ENCODE peak calls at places on chromosomes 1 and 21, in six cellular contexts. One of them, this sample, is unnamed.

GRCh38 chr1:199515261-199515660 is 512.2 kb upstream of the NR5A2 start:
- DNase-seq in astrocyte of the spinal cord: no peak
- DNase-seq in heart left ventricle: no peak
- DNase-seq in fibroblast of lung: no peak
- DNase-seq in OCI-LY7: no peak
- DNase-seq in HFF-Myc: no peak
- DNase-seq in this sample: peak

GRCh38 chr21:44846485-44847260 is 26.8 kb downstream of the PTTG1IP start:
- DNase-seq in heart left ventricle: peak
- DNase-seq in astrocyte of the spinal cord: no peak
- DNase-seq in fibroblast of lung: no peak
- DNase-seq in HFF-Myc: no peak
- DNase-seq in OCI-LY7: no peak
- DNase-seq in this sample: peak

GRCh38 chr1:185159966-185160365 is 3.0 kb downstream of the SWT1 start:
- DNase-seq in HFF-Myc: no peak
- DNase-seq in OCI-LY7: no peak
- DNase-seq in astrocyte of the spinal cord: no peak
- DNase-seq in fibroblast of lung: no peak
- DNase-seq in heart left ventricle: no peak
- DNase-seq in this sample: peak

GRCh38 chr1:1110561-1110971 is 5.3 kb downstream of the C1orf159 start:
- DNase-seq in fibroblast of lung: no peak
- DNase-seq in astrocyte of the spinal cord: no peak
- DNase-seq in heart left ventricle: peak
- DNase-seq in HFF-Myc: no peak
- DNase-seq in OCI-LY7: no peak
- DNase-seq in this sample: no peak

GRCh38 chr1:189708674-189709073 is 769.0 kb downstream of the BRINP3 start:
- DNase-seq in fibroblast of lung: peak
- DNase-seq in heart left ventricle: no peak
- DNase-seq in HFF-Myc: no peak
- DNase-seq in OCI-LY7: no peak
- DNase-seq in astrocyte of the spinal cord: no peak
- DNase-seq in this sample: peak

GRCh38 chr1:62689524-62689923 is 1.3 kb upstream of the DOCK7 start:
- DNase-seq in fibroblast of lung: peak
- DNase-seq in HFF-Myc: peak
- DNase-seq in heart left ventricle: no peak
- DNase-seq in OCI-LY7: no peak
- DNase-seq in astrocyte of the spinal cord: peak
- DNase-seq in this sample: peak

GRCh38 chr1:27513958-27514357 is 24.0 kb upstream of the WASF2 start:
- DNase-seq in OCI-LY7: no peak
- DNase-seq in astrocyte of the spinal cord: no peak
- DNase-seq in heart left ventricle: no peak
- DNase-seq in HFF-Myc: no peak
- DNase-seq in fibroblast of lung: no peak
- DNase-seq in this sample: no peak

GRCh38 chr21:44285547-44285992 is at the start of gene AIRE:
- DNase-seq in astrocyte of the spinal cord: no peak
- DNase-seq in fibroblast of lung: no peak
- DNase-seq in OCI-LY7: no peak
- DNase-seq in heart left ventricle: peak
- DNase-seq in HFF-Myc: no peak
- DNase-seq in this sample: no peak

GRCh38 chr1:21510113-21510493 is 880 bp downstream of the ALPL start:
- DNase-seq in astrocyte of the spinal cord: no peak
- DNase-seq in heart left ventricle: no peak
- DNase-seq in OCI-LY7: no peak
- DNase-seq in fibroblast of lung: no peak
- DNase-seq in HFF-Myc: no peak
- DNase-seq in this sample: no peak

GRCh38 chr1:67748630-67749029 is 63.6 kb downstream of the GADD45A start:
- DNase-seq in OCI-LY7: no peak
- DNase-seq in astrocyte of the spinal cord: peak
- DNase-seq in HFF-Myc: peak
- DNase-seq in fibroblast of lung: peak
- DNase-seq in heart left ventricle: no peak
- DNase-seq in this sample: peak

GRCh38 chr1:211601159-211601558 is 22.2 kb upstream of the SLC30A1 start:
- DNase-seq in OCI-LY7: no peak
- DNase-seq in astrocyte of the spinal cord: no peak
- DNase-seq in fibroblast of lung: no peak
- DNase-seq in HFF-Myc: no peak
- DNase-seq in heart left ventricle: no peak
- DNase-seq in this sample: no peak

GRCh38 chr21:45923146-45923545 is 58.4 kb upstream of the COL6A1 start:
- DNase-seq in astrocyte of the spinal cord: peak
- DNase-seq in OCI-LY7: no peak
- DNase-seq in heart left ventricle: peak
- DNase-seq in HFF-Myc: peak
- DNase-seq in fibroblast of lung: peak
- DNase-seq in this sample: peak

GRCh38 chr1:38790422-38791212 is 69.0 kb downstream of the RRAGC start:
- DNase-seq in OCI-LY7: no peak
- DNase-seq in HFF-Myc: no peak
- DNase-seq in astrocyte of the spinal cord: no peak
- DNase-seq in heart left ventricle: no peak
- DNase-seq in fibroblast of lung: no peak
- DNase-seq in this sample: no peak

GRCh38 chr1:31701137-31701736 is 2.6 kb downstream of the COL16A1 start:
- DNase-seq in HFF-Myc: peak
- DNase-seq in heart left ventricle: peak
- DNase-seq in OCI-LY7: no peak
- DNase-seq in astrocyte of the spinal cord: peak
- DNase-seq in fibroblast of lung: peak
- DNase-seq in this sample: peak

GRCh38 chr1:236089046-236089773 is 24.3 kb upstream of the NID1 start:
- DNase-seq in astrocyte of the spinal cord: peak
- DNase-seq in fibroblast of lung: peak
- DNase-seq in heart left ventricle: no peak
- DNase-seq in HFF-Myc: no peak
- DNase-seq in OCI-LY7: no peak
- DNase-seq in this sample: peak

GRCh38 chr1:209860293-209860881 is 32.6 kb downstream of the UTP25 start:
- DNase-seq in fibroblast of lung: peak
- DNase-seq in OCI-LY7: peak
- DNase-seq in astrocyte of the spinal cord: peak
- DNase-seq in heart left ventricle: peak
- DNase-seq in HFF-Myc: peak
- DNase-seq in this sample: peak

DNA sequence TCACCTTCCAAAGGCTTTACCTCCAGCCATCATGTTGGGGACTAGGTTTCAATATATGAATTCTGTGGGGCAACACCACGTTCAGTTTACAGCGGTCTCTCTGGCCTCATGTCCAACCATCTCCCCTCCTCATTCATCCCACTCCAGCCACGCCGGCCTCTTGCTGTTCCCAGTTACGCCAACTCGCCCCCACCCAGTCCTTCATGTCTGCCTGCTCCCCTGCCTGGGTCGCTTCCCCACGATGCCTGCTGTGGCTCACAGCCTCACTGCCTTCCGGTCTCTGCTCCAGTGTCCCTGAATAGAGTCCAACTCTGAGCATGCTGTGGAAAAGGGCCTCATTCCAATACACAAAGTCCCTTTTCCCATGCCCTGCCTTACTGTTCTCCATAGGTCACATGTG is 193.8 kb downstream of the KIF26B start:
- DNase-seq in HFF-Myc: no peak
- DNase-seq in fibroblast of lung: no peak
- DNase-seq in astrocyte of the spinal cord: no peak
- DNase-seq in OCI-LY7: no peak
- DNase-seq in heart left ventricle: no peak
- DNase-seq in this sample: no peak
- TF ChIP-seq CTCF in HFF-Myc: no peak
- TF ChIP-seq CTCF in fibroblast of lung: no peak
- TF ChIP-seq CTCF in astrocyte of the spinal cord: no peak
- TF ChIP-seq CTCF in OCI-LY7: no peak
- TF ChIP-seq CTCF in heart left ventricle: no peak
- TF ChIP-seq CTCF in this sample: no peak

DNA sequence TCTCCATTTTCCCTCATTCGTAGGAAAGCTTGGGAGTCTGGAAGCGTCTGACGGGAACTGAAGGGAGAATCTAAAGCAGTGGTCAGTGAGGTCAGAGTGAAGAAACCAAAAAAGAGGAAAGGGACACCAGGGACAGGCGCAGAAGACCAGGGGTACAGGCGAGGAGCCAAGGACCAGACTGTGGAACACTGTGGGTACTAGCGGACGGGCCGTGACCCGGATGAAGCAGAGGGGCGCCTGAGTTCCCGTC is 164 bp upstream of the MTX1 start:
- DNase-seq in astrocyte of the spinal cord: no peak
- DNase-seq in OCI-LY7: no peak
- DNase-seq in heart left ventricle: no peak
- DNase-seq in HFF-Myc: peak
- DNase-seq in fibroblast of lung: no peak
- DNase-seq in this sample: no peak
- H3K4me3 ChIP-seq in astrocyte of the spinal cord: peak
- H3K4me3 ChIP-seq in OCI-LY7: peak
- H3K4me3 ChIP-seq in heart left ventricle: peak
- H3K4me3 ChIP-seq in HFF-Myc: peak
- H3K4me3 ChIP-seq in fibroblast of lung: peak
- H3K4me3 ChIP-seq in this sample: peak

DNA sequence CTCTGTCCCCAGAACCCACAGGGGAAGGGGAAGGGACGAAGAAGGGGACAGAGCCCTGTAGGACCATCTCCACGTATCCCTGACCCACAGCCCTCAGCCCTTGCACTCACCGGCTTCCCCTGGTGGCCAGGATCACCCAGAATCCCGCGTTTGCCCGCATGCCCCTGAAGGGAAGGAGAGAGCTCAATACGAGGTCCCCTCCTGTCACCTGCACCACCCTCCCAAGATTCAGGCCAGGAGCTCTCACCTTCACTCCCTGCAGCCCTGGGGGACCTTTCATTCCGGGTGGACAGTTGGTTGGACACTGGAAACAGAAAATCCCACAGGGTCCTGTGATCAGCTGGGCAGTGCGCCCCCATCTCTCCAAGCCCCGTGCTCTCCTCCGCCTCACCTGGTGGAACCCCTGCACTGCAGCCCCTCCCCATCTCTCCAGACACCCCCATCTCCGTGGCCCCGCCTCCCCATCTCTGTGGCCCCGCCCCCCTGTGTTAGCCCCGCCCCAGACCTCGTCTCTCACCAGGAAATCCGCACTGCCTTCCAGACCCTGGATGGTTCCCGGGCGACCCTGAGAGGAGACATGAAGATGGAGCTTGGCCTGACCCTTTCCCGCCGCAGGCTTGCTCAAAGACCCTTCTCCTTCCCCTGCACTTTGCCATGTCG is 6.0 kb downstream of the COL9A2 start:
- DNase-seq in heart left ventricle: no peak
- DNase-seq in astrocyte of the spinal cord: no peak
- DNase-seq in OCI-LY7: no peak
- DNase-seq in fibroblast of lung: no peak
- DNase-seq in HFF-Myc: no peak
- DNase-seq in this sample: no peak
- TF ChIP-seq CTCF in heart left ventricle: no peak
- TF ChIP-seq CTCF in astrocyte of the spinal cord: no peak
- TF ChIP-seq CTCF in OCI-LY7: peak
- TF ChIP-seq CTCF in fibroblast of lung: no peak
- TF ChIP-seq CTCF in HFF-Myc: no peak
- TF ChIP-seq CTCF in this sample: no peak

GRCh38 chr1:24964811-24965570 is 34.9 kb upstream of the RUNX3 start:
- DNase-seq in OCI-LY7: peak
- DNase-seq in HFF-Myc: no peak
- DNase-seq in heart left ventricle: no peak
- DNase-seq in fibroblast of lung: no peak
- DNase-seq in astrocyte of the spinal cord: peak
- DNase-seq in this sample: no peak
- H3K4me3 ChIP-seq in OCI-LY7: peak
- H3K4me3 ChIP-seq in HFF-Myc: no peak
- H3K4me3 ChIP-seq in heart left ventricle: no peak
- H3K4me3 ChIP-seq in fibroblast of lung: no peak
- H3K4me3 ChIP-seq in astrocyte of the spinal cord: no peak
- H3K4me3 ChIP-seq in this sample: no peak

DNA sequence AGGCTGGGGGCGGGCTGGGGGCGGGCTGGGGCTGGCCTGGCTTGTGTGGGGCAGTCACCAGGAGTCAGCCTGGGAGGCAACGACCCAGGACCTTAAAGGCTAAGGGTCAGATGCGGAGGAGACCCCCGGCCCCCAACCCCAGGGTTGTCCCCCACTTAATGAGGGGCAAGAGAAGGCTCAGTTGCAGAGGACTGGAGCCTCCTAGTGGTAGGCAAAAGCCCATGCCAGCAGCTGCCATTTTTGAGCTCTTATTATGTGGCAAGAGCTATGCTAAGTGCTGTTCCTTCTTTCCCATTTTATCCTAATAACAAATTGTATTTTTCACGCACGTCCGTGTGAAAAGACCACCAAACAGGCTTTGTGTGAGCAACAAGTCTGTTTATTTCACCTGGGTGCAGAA is 8.0 kb downstream of the KIAA1614 start:
- DNase-seq in fibroblast of lung: peak
- DNase-seq in heart left ventricle: peak
- DNase-seq in HFF-Myc: no peak
- DNase-seq in astrocyte of the spinal cord: no peak
- DNase-seq in OCI-LY7: no peak
- DNase-seq in this sample: no peak
- TF ChIP-seq CTCF in fibroblast of lung: peak
- TF ChIP-seq CTCF in heart left ventricle: no peak
- TF ChIP-seq CTCF in HFF-Myc: peak
- TF ChIP-seq CTCF in astrocyte of the spinal cord: peak
- TF ChIP-seq CTCF in OCI-LY7: peak
- TF ChIP-seq CTCF in this sample: peak

This sample was measured in bronchial epithelial cell.